ENCODE peak calls at places on chromosomes 4 and X, in four cellular contexts. One of them, this sample, is unnamed.

GRCh38 chrX:70398899-70399298 is 24.2 kb upstream of the GDPD2 start:
- DNase-seq in HepG2: peak; percentile 45
- DNase-seq in K562: no peak
- DNase-seq in GM12878: no peak
- DNase-seq in this sample: no peak

GRCh38 chrX:21847342-21847741 is 7.9 kb downstream of the MBTPS2 start:
- DNase-seq in HepG2: no peak
- DNase-seq in K562: no peak
- DNase-seq in GM12878: no peak
- DNase-seq in this sample: no peak

GRCh38 chrX:3191821-3192220 is 150.6 kb downstream of the ARSF start:
- DNase-seq in HepG2: no peak
- DNase-seq in K562: no peak
- DNase-seq in GM12878: no peak
- DNase-seq in this sample: no peak

GRCh38 chrX:44996282-44996681 is 123.3 kb downstream of the KDM6A start:
- DNase-seq in HepG2: no peak
- DNase-seq in K562: no peak
- DNase-seq in GM12878: no peak
- DNase-seq in this sample: no peak

GRCh38 chrX:81206471-81206870 is 4.6 kb downstream of the SH3BGRL start:
- DNase-seq in HepG2: no peak
- DNase-seq in K562: no peak
- DNase-seq in GM12878: no peak
- DNase-seq in this sample: no peak

GRCh38 chr4:25842229-25842840 is 20.5 kb downstream of the SEL1L3 start:
- DNase-seq in HepG2: no peak
- DNase-seq in K562: no peak
- DNase-seq in GM12878: peak; percentile 21
- DNase-seq in this sample: peak; percentile 55

GRCh38 chrX:41728125-41728524 is 4.1 kb downstream of the GPR82 start:
- DNase-seq in HepG2: no peak
- DNase-seq in K562: no peak
- DNase-seq in GM12878: no peak
- DNase-seq in this sample: no peak

GRCh38 chrX:22686138-22686541 is 313.6 kb upstream of the DDX53 start:
- DNase-seq in HepG2: no peak
- DNase-seq in K562: no peak
- DNase-seq in GM12878: no peak
- DNase-seq in this sample: peak; percentile 9

GRCh38 chr4:142913461-142914030 is 67.4 kb upstream of the INPP4B start:
- DNase-seq in HepG2: no peak
- DNase-seq in K562: no peak
- DNase-seq in GM12878: no peak
- DNase-seq in this sample: no peak

GRCh38 chrX:1451251-1451675 is 1.4 kb downstream of the ASMTL start:
- DNase-seq in HepG2: no peak
- DNase-seq in K562: no peak
- DNase-seq in GM12878: no peak
- DNase-seq in this sample: no peak

GRCh38 chrX:68462653-68463052 is 29.4 kb upstream of the OPHN1 start:
- DNase-seq in HepG2: no peak
- DNase-seq in K562: no peak
- DNase-seq in GM12878: no peak
- DNase-seq in this sample: peak; percentile 12

GRCh38 chr4:88033309-88033708 is 25.9 kb downstream of the PKD2 start:
- DNase-seq in HepG2: peak; percentile 71
- DNase-seq in K562: peak; percentile 51
- DNase-seq in GM12878: no peak
- DNase-seq in this sample: peak; percentile 22

GRCh38 chr4:185426960-185427688 is 1.4 kb upstream of the UFSP2 start:
- DNase-seq in HepG2: no peak
- DNase-seq in K562: no peak
- DNase-seq in GM12878: no peak
- DNase-seq in this sample: no peak

GRCh38 chrX:149114001-149114400 is 391.1 kb downstream of the IDS start:
- DNase-seq in HepG2: no peak
- DNase-seq in K562: no peak
- DNase-seq in GM12878: no peak
- DNase-seq in this sample: no peak

GRCh38 chr4:532588-533317 is 33.7 kb downstream of the PIGG start:
- DNase-seq in HepG2: no peak
- DNase-seq in K562: peak; percentile 74
- DNase-seq in GM12878: no peak
- DNase-seq in this sample: peak; percentile 24

GRCh38 chr4:39613093-39613656 is 25.5 kb downstream of the SMIM14 start:
- DNase-seq in HepG2: peak; percentile 49
- DNase-seq in K562: no peak
- DNase-seq in GM12878: no peak
- DNase-seq in this sample: no peak

GRCh38 chr4:113446019-113446418 is 315.5 kb downstream of the CAMK2D start:
- DNase-seq in HepG2: peak; percentile 24
- DNase-seq in K562: no peak
- DNase-seq in GM12878: no peak
- DNase-seq in this sample: no peak

GRCh38 chr4:1792832-1793495 is at the start of gene FGFR3:
- DNase-seq in HepG2: peak; percentile 48
- DNase-seq in K562: peak; percentile 98
- DNase-seq in GM12878: no peak
- DNase-seq in this sample: peak; percentile 78

DNA sequence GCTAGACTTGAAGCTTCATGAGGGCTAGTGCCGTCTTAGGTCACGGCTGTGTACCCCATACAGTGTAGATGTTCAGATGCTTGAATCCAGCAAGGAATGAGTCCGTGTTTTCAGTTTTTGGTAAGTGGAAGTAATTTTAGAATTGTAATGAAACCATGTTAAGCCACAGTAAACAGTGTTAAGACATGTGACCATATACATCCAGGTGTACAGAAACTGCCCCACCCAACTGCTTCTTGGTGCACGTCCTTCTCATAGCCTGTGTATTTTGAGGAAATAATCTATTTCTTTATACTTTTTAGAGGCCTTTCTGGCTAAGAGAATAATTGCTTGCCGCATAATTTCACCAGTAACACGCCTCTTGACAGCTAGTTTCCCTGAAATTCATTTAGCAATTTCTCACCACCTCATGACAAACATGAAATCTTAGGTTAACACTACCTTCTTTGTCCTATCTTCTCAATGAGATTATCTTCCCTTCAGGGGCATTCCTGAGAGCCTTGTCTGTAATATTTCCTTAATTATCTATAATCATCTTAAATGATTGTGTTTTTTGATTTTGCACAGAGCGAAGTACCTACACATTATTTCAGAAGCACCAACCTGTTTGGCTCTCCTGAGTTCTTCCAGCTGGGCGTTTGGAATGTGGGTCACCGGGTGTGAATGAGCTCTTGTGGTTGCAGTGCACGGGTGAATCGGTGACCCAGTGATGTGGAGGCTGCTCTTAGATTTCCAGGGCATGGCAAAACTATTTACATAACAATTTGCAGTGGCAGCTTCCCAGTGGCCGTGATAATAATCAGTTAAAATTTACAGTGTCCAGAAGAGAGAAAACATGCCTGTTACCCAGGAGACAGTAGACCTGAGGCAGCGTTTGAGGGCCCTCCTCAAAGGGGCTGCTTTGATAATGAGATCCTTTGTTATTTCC is 50.2 kb upstream of the TADA2B start:
- DNase-seq in HepG2: no peak
- DNase-seq in K562: no peak
- DNase-seq in GM12878: no peak
- DNase-seq in this sample: no peak
- TF ChIP-seq ATF2 in HepG2: no peak
- TF ChIP-seq ATF2 in K562: no peak
- TF ChIP-seq ATF2 in GM12878: no peak
- TF ChIP-seq ATF2 in this sample: no peak

GRCh38 chrX:144715356-144715755 is 531.9 kb upstream of the SPANXN1 start:
- DNase-seq in HepG2: no peak
- DNase-seq in K562: no peak
- DNase-seq in GM12878: no peak
- DNase-seq in this sample: no peak

GRCh38 chrX:144716187-144716586 is 531.1 kb upstream of the SPANXN1 start:
- DNase-seq in HepG2: no peak
- DNase-seq in K562: no peak
- DNase-seq in GM12878: no peak
- DNase-seq in this sample: no peak

GRCh38 chrX:144722307-144722706 is 525.0 kb upstream of the SPANXN1 start:
- DNase-seq in HepG2: no peak
- DNase-seq in K562: no peak
- DNase-seq in GM12878: no peak
- DNase-seq in this sample: no peak

GRCh38 chrX:144717682-144718081 is 529.6 kb upstream of the SPANXN1 start:
- DNase-seq in HepG2: no peak
- DNase-seq in K562: no peak
- DNase-seq in GM12878: no peak
- DNase-seq in this sample: no peak
- TF ChIP-seq ETV6 in HepG2: no peak
- TF ChIP-seq ETV6 in K562: no peak
- TF ChIP-seq ETV6 in GM12878: no peak
- TF ChIP-seq ETV6 in this sample: no peak

DNA sequence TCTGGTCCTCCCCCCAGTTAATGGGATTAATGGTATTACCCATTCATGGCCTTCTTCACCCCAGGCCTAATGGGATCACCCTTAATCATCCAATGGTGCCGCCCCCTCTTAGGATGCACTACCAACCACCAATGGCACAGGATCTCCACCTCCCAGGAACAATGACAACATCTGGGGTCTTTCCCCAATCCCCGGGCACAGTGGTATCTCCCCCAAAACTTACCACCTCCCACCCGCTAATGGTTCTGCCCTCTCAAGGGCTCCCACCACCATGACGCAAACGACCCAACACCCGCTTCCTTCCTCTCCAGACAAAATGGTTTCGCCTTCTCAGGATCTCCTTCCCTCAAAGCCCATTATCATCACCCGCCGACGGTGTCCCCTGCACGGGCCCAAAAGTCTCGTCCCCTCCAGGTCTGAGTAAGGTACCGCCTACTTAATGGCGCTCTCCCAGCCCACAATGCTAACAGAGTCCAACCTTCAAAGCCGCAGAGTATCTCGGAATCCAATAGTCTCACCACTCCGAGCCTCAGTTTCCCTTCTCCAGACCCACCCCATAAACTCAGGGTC is 458 bp downstream of the GRIPAP1 start:
- DNase-seq in HepG2: peak; percentile 1
- DNase-seq in K562: peak; percentile 40
- DNase-seq in GM12878: peak; percentile 12
- DNase-seq in this sample: peak; percentile 29
- TF ChIP-seq ATF2 in HepG2: no peak
- TF ChIP-seq ATF2 in K562: no peak
- TF ChIP-seq ATF2 in GM12878: no peak
- TF ChIP-seq ATF2 in this sample: no peak

GRCh38 chr4:77158487-77158861 is 1.5 kb downstream of the CCNG2 start:
- DNase-seq in HepG2: no peak
- DNase-seq in K562: no peak
- DNase-seq in GM12878: no peak
- DNase-seq in this sample: no peak
- TF ChIP-seq ETV6 in HepG2: no peak
- TF ChIP-seq ETV6 in K562: no peak
- TF ChIP-seq ETV6 in GM12878: no peak
- TF ChIP-seq ETV6 in this sample: no peak

GRCh38 chr4:35565640-35566039 is 678.7 kb downstream of the ARAP2 start:
- DNase-seq in HepG2: no peak
- DNase-seq in K562: no peak
- DNase-seq in GM12878: no peak
- DNase-seq in this sample: no peak

GRCh38 chr4:35556387-35556786 is 687.9 kb downstream of the ARAP2 start:
- DNase-seq in HepG2: no peak
- DNase-seq in K562: no peak
- DNase-seq in GM12878: no peak
- DNase-seq in this sample: no peak

GRCh38 chr4:35562831-35563230 is 681.5 kb downstream of the ARAP2 start:
- DNase-seq in HepG2: no peak
- DNase-seq in K562: no peak
- DNase-seq in GM12878: no peak
- DNase-seq in this sample: no peak

DNA sequence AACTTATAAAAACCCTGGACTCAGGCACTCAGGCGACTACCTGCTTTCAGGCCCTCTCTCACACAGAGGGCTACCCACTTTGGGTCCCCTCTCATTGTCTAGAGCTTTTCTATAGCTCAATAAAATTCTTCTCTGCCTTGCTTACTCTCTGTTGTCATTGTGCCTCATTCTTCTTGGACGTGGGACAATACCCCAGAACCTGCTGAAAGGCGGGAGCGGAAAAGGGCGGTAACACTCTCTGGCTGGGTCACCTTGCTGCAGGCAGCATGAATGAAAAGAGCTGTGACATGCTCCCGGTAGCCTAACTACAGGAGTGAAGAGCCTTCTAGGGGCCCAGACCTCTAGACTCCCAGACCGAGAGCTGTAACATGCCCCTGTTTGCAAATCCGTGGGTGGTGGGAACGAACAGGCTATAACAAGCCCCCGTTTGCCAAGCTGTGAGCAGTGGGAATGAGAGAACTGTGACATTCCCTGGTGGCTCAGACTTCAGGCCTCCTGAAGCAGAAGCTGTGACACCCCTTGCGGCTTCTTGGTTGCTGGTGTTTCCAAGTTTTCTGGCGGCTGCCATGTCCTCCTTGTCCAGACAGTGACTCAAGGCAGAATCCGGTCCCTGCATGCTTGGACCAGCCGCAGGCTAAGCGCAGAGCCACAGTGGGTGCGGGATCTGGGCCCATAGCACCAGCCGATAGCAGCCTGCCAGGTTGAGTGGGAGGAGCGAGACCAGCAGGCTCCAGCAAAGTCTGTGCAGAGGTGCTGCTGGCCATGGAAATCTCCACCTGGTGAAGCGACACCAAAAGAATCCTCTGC is 684.6 kb downstream of the ARAP2 start:
- DNase-seq in HepG2: no peak
- DNase-seq in K562: no peak
- DNase-seq in GM12878: no peak
- DNase-seq in this sample: no peak
- TF ChIP-seq ATF2 in HepG2: no peak
- TF ChIP-seq ATF2 in K562: no peak
- TF ChIP-seq ATF2 in GM12878: no peak
- TF ChIP-seq ATF2 in this sample: no peak

DNA sequence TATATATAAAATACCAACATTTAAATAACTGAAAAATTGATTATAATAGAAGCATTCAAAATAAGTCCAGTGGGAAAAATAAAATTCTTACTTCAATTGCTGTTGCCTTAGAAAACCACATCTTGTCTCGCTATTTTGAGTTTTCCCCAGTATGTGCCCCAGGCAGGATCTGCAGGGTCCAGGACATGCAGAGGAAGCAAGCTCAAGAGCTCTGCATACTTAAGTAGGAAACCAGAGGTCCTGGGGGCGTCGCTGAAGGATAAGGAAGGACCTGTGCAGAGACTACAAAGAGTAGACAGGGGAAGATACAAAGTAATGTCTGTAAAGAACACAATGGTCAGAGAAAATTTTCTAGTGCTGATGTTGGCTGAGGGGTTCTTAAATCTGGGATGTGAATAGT is 310.5 kb upstream of the EMCN start:
- DNase-seq in HepG2: no peak
- DNase-seq in K562: no peak
- DNase-seq in GM12878: no peak
- DNase-seq in this sample: no peak
- TF ChIP-seq ETV6 in HepG2: no peak
- TF ChIP-seq ETV6 in K562: no peak
- TF ChIP-seq ETV6 in GM12878: no peak
- TF ChIP-seq ETV6 in this sample: no peak

GRCh38 chrX:37824491-37825224 is 22.7 kb downstream of the DYNLT3 start:
- DNase-seq in HepG2: no peak
- DNase-seq in K562: no peak
- DNase-seq in GM12878: no peak
- DNase-seq in this sample: no peak
- TF ChIP-seq ATF2 in HepG2: no peak
- TF ChIP-seq ATF2 in K562: no peak
- TF ChIP-seq ATF2 in GM12878: no peak
- TF ChIP-seq ATF2 in this sample: no peak